ENCODE peak calls at places on chromosomes 11 and 22, in eight cellular contexts. I, A, Y, P, M, K, X and H are unnamed samples.

GRCh38 chr11:26037716-26038115 is 294.2 kb upstream of the ANO3 start:
- DNase-seq in I (no peak), A (no peak), Y (no peak), P (no peak), M (no peak), K (no peak), X (no peak), H (no peak)

GRCh38 chr22:41482319-41482935 is 13.5 kb downstream of the ACO2 start:
- DNase-seq in I (no peak), A (no peak), Y (no peak), P (no peak), M (no peak), K (no peak), X (no peak), H (no peak)

GRCh38 chr11:15972838-15973237 is 383.5 kb downstream of the SOX6 start:
- DNase-seq in I (no peak), A (no peak), Y (no peak), P (no peak), M (no peak), K (no peak), X (no peak), H (no peak)

GRCh38 chr22:17712441-17712840 is 61.8 kb downstream of the BID start:
- DNase-seq in I (no peak), A (no peak), Y (no peak), P (no peak), M (peak), K (no peak), X (no peak), H (no peak)

GRCh38 chr11:100741866-100742625 is 55.0 kb downstream of the ARHGAP42 start:
- DNase-seq in I (no peak), A (no peak), Y (no peak), P (no peak), M (no peak), K (no peak), X (no peak), H (no peak)

GRCh38 chr11:22875869-22876473 is 15.7 kb upstream of the CCDC179 start:
- DNase-seq in I (no peak), A (peak), Y (peak), P (peak), M (peak), K (no peak), X (no peak), H (peak)

GRCh38 chr11:12680246-12680939 is 6.2 kb downstream of the TEAD1 start:
- DNase-seq in I (peak), A (peak), Y (no peak), P (no peak), M (peak), K (peak), X (peak), H (peak)

GRCh38 chr11:47468598-47469214 is 19.8 kb upstream of the RAPSN start:
- DNase-seq in I (no peak), A (no peak), Y (no peak), P (no peak), M (no peak), K (no peak), X (no peak), H (no peak)

GRCh38 chr11:35541621-35542375 is 16.4 kb upstream of the PAMR1 start:
- DNase-seq in I (no peak), A (peak), Y (peak), P (no peak), M (peak), K (peak), X (no peak), H (peak)

GRCh38 chr11:58193403-58193802 is 4.5 kb downstream of the OR9Q2 start:
- DNase-seq in I (no peak), A (no peak), Y (peak), P (no peak), M (no peak), K (no peak), X (no peak), H (no peak)

GRCh38 chr22:19012308-19012990 is 76.4 kb upstream of the PRODH start:
- DNase-seq in I (no peak), A (no peak), Y (no peak), P (no peak), M (no peak), K (no peak), X (no peak), H (no peak)

GRCh38 chr11:12397953-12398352 is 20.6 kb downstream of the PARVA start:
- DNase-seq in I (no peak), A (peak), Y (no peak), P (no peak), M (no peak), K (peak), X (peak), H (peak)

GRCh38 chr22:47155131-47155885 is 392.9 kb downstream of the TBC1D22A start:
- DNase-seq in I (no peak), A (no peak), Y (no peak), P (no peak), M (no peak), K (no peak), X (peak), H (no peak)

GRCh38 chr11:92387882-92388281 is 163.3 kb downstream of the FAT3 start:
- DNase-seq in I (no peak), A (no peak), Y (no peak), P (no peak), M (no peak), K (no peak), X (no peak), H (no peak)

GRCh38 chr11:71252434-71252781 is at the start of gene SHANK2:
- DNase-seq in I (no peak), A (no peak), Y (peak), P (no peak), M (no peak), K (no peak), X (no peak), H (no peak)

DNA sequence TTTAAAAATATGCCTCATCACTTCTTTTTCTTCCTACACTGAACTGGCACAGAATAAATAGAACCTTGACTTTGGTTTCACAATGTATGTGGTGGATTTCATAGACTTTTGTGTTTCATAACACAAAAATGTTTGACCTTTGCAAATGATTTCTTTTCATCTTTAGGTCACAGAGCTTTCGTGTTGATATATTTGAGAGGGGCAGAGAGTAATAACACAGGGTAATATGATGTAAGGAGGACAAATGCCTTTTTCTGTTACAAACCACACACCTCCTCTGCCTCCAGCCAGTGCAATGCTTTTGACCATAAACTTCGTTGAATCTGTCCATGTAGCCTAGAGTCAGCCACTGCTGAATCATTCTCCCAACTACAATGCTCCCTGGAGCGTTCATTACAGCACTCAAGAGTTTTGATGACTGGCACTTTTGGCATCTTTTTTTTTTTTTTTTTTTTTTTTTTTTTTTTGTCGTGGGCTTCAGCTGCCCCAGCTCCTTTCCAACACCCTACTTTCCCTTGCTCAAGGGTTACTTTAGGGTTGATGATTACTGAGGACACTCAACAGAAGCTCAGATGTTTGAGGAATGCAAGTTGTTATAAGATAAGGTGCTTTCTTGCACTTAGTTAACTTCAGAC is 11.4 kb upstream of the CAT start:
- DNase-seq in I (no peak), A (peak), Y (peak), P (no peak), M (peak), K (no peak), X (no peak), H (no peak)
- H3K4me3 ChIP-seq in I (no peak), A (no peak), Y (no peak), P (no peak), M (no peak), K (no peak), X (no peak), H (no peak)

GRCh38 chr11:124745270-124745834 is 5.6 kb downstream of the NRGN start:
- DNase-seq in I (no peak), A (no peak), Y (no peak), P (no peak), M (no peak), K (no peak), X (no peak), H (no peak)

GRCh38 chr11:124745835-124746620 is 6.0 kb downstream of the VSIG2 start:
- DNase-seq in I (no peak), A (peak), Y (peak), P (no peak), M (no peak), K (no peak), X (no peak), H (no peak)

GRCh38 chr11:124748100-124748418 is 4.0 kb downstream of the VSIG2 start:
- DNase-seq in I (no peak), A (no peak), Y (no peak), P (no peak), M (no peak), K (no peak), X (no peak), H (no peak)

GRCh38 chr11:124747406-124748099 is 4.5 kb downstream of the VSIG2 start:
- DNase-seq in I (no peak), A (no peak), Y (no peak), P (no peak), M (no peak), K (no peak), X (no peak), H (no peak)

GRCh38 chr11:124746621-124747243 is 5.3 kb downstream of the VSIG2 start:
- DNase-seq in I (peak), A (peak), Y (peak), P (peak), M (peak), K (no peak), X (peak), H (no peak)
- TF ChIP-seq CTCF in I (no peak), A (peak), Y (peak), P (peak), M (peak), K (no peak), X (peak), H (peak)

GRCh38 chr11:93735627-93736026 is 5.7 kb downstream of the TAF1D start:
- DNase-seq in I (no peak), A (no peak), Y (no peak), P (no peak), M (no peak), K (no peak), X (no peak), H (no peak)
- H3K4me3 ChIP-seq in I (no peak), A (peak), Y (no peak), P (no peak), M (no peak), K (no peak), X (no peak), H (no peak)

GRCh38 chr11:1087279-1087960 is 12.7 kb downstream of the MUC2 start:
- DNase-seq in I (no peak), A (no peak), Y (no peak), P (no peak), M (no peak), K (peak), X (peak), H (no peak)

GRCh38 chr11:1089738-1090599 is 15.3 kb downstream of the MUC2 start:
- DNase-seq in I (no peak), A (no peak), Y (no peak), P (no peak), M (no peak), K (no peak), X (peak), H (no peak)

GRCh38 chr11:1090600-1091331 is 16.1 kb downstream of the MUC2 start:
- DNase-seq in I (no peak), A (no peak), Y (no peak), P (no peak), M (no peak), K (no peak), X (peak), H (no peak)

GRCh38 chr11:1087961-1088926 is 13.6 kb downstream of the MUC2 start:
- DNase-seq in I (no peak), A (no peak), Y (no peak), P (no peak), M (no peak), K (peak), X (peak), H (no peak)

GRCh38 chr11:1088927-1089737 is 14.5 kb downstream of the MUC2 start:
- DNase-seq in I (no peak), A (no peak), Y (no peak), P (no peak), M (no peak), K (peak), X (peak), H (no peak)
- TF ChIP-seq CTCF in I (no peak), A (no peak), Y (no peak), P (no peak), M (no peak), K (no peak), X (no peak), H (no peak)

DNA sequence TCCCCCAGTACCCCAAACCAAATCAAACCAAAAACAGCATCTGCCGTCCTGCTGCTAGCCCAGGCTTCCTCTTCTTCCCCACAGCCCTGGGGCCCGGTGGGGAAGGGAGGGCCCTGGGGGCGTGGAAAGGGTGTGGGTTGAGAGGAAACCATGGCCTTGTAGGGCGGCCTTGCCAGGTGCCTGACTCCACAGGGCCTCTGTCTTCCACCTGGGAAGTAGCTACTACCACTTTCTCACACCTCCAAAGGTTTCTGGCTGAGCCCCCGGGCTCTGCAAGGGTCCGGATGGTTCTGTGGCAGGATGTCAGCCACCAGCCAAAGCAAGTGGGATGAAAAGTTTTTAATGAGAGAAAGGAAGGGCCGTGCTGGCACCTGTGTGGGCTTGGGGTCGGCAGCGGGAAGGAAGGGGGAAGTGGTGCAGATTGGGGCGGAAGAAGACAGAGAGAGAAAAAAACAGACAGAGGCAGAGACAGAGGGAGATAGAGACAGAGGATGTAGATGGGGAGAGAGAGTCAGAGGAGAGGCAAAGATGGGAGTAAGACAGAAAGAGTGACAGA is 10.5 kb downstream of the TPST2 start:
- DNase-seq in I (no peak), A (no peak), Y (no peak), P (peak), M (no peak), K (no peak), X (peak), H (no peak)
- H3K4me3 ChIP-seq in I (no peak), A (no peak), Y (no peak), P (peak), M (no peak), K (no peak), X (no peak), H (no peak)

GRCh38 chr11:127950162-127950561 is 637.2 kb downstream of the ETS1 start:
- DNase-seq in I (no peak), A (no peak), Y (no peak), P (no peak), M (no peak), K (no peak), X (no peak), H (no peak)
- TF ChIP-seq CTCF in I (no peak), A (no peak), Y (no peak), P (no peak), M (no peak), K (no peak), X (no peak), H (no peak)

DNA sequence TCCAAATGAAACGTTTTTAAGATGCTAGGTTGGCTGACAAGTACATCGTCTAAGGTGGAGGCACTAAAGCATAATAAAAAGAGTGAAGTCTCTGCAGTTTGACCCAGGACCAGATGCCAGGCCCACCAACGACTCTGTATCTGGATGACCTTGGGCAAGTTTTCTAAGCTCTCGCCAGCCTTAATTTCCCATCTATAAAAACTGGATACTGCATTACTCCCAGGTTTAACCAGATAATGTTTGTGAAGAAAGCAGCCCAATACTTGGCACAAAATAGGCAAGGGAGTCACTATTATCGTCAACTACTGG is 49.0 kb downstream of the FAM83F start:
- DNase-seq in I (no peak), A (no peak), Y (no peak), P (no peak), M (no peak), K (no peak), X (no peak), H (no peak)
- H3K4me3 ChIP-seq in I (peak), A (peak), Y (peak), P (peak), M (peak), K (peak), X (peak), H (peak)

GRCh38 chr22:39797528-39798147 is 95.9 kb downstream of the ENTHD1 start:
- DNase-seq in I (no peak), A (no peak), Y (no peak), P (no peak), M (no peak), K (no peak), X (no peak), H (no peak)
- TF ChIP-seq CTCF in I (no peak), A (no peak), Y (no peak), P (no peak), M (no peak), K (no peak), X (no peak), H (no peak)

GRCh38 chr22:39114157-39114511 is 17.1 kb downstream of the APOBEC3H start:
- DNase-seq in I (no peak), A (no peak), Y (peak), P (no peak), M (no peak), K (no peak), X (no peak), H (no peak)
- H3K4me3 ChIP-seq in I (no peak), A (no peak), Y (no peak), P (no peak), M (no peak), K (no peak), X (no peak), H (no peak)

GRCh38 chr22:48577014-48577690 is 1250.5 kb downstream of the BRD1 start:
- DNase-seq in I (no peak), A (no peak), Y (no peak), P (no peak), M (no peak), K (no peak), X (no peak), H (no peak)
- TF ChIP-seq CTCF in I (no peak), A (no peak), Y (no peak), P (no peak), M (no peak), K (no peak), X (no peak), H (no peak)